ENCODE peak calls at places on chromosome 15, in seven cellular contexts. M is effector CD4-positive, alpha-beta T cell; J is heart right ventricle; H is LoVo; C is GM23248; E is NCI-H345; D is Kasumi-1. X is an unnamed sample.

GRCh38 chr15:61921093-61921492 is 139.2 kb downstream of the VPS13C start:
- DNase-seq in M (no peak), E (no peak), D (no peak), J (no peak), H (no peak), C (peak; percentile 8), X (no peak)

GRCh38 chr15:86505951-86506350 is 426.3 kb downstream of the AGBL1 start:
- DNase-seq in E (no peak), J (no peak), H (no peak), D (no peak), M (no peak), C (no peak), X (no peak)

GRCh38 chr15:71791975-71792374 is 18.4 kb upstream of the NR2E3 start:
- DNase-seq in E (no peak), J (no peak), C (no peak), D (no peak), H (no peak), M (no peak), X (no peak)

GRCh38 chr15:73926191-73927002 is at the start of gene LOXL1:
- DNase-seq in M (no peak), C (peak; percentile 98), J (peak; percentile 77), E (peak; percentile 72), H (no peak), D (no peak), X (peak; percentile 55)

GRCh38 chr15:42080585-42081462 is 13.5 kb downstream of the PLA2G4D start:
- DNase-seq in J (no peak), E (no peak), C (peak; percentile 15), H (no peak), D (no peak), M (no peak), X (no peak)

GRCh38 chr15:52439470-52439869 is 89.2 kb downstream of the MYO5A start:
- DNase-seq in H (no peak), J (no peak), C (no peak), M (no peak), E (no peak), D (no peak), X (no peak)

GRCh38 chr15:29337156-29337959 is 67.7 kb upstream of the NSMCE3 start:
- DNase-seq in C (peak; percentile 12), J (no peak), H (no peak), E (no peak), D (no peak), M (no peak), X (no peak)

GRCh38 chr15:32824777-32825176 is 107.0 kb downstream of the GREM1 start:
- DNase-seq in C (peak; percentile 92), H (peak; percentile 28), D (no peak), J (no peak), E (no peak), M (no peak), X (no peak)

GRCh38 chr15:26126070-26126469 is 262.9 kb upstream of the ATP10A start:
- DNase-seq in J (no peak), C (no peak), H (no peak), D (no peak), E (no peak), M (no peak), X (no peak)

GRCh38 chr15:34154725-34155204 is 52.9 kb downstream of the PGBD4 start:
- DNase-seq in J (no peak), H (peak; percentile 69), M (no peak), D (peak; percentile 33), E (no peak), C (peak; percentile 35), X (no peak)

GRCh38 chr15:70720228-70721016 is 42.9 kb downstream of the UACA start:
- DNase-seq in C (no peak), M (no peak), H (no peak), J (no peak), E (no peak), D (no peak), X (no peak)

GRCh38 chr15:90264649-90265048 is 823 bp upstream of the NGRN start:
- DNase-seq in H (peak; percentile 77), M (peak; percentile 8), D (no peak), J (no peak), E (no peak), C (peak; percentile 20), X (no peak)

GRCh38 chr15:64013179-64014043 is 32.9 kb downstream of the DAPK2 start:
- DNase-seq in M (no peak), E (no peak), J (no peak), D (no peak), C (peak; percentile 59), H (peak; percentile 65), X (no peak)

GRCh38 chr15:65326109-65326508 is 21.6 kb downstream of the RNU5B-1 start:
- DNase-seq in E (no peak), J (no peak), D (no peak), M (no peak), H (no peak), C (no peak), X (no peak)

GRCh38 chr15:50825946-50826345 is 60.4 kb upstream of the SPPL2A start:
- DNase-seq in C (peak; percentile 48), H (no peak), M (no peak), E (no peak), D (no peak), J (no peak), X (no peak)

GRCh38 chr15:55907797-55908196 is 85.6 kb downstream of the NEDD4 start:
- DNase-seq in J (no peak), E (no peak), M (no peak), D (no peak), C (peak; percentile 99), H (peak; percentile 65), X (no peak)

GRCh38 chr15:80856400-80856799 is 77.2 kb downstream of the CEMIP start:
- DNase-seq in C (no peak), H (peak; percentile 18), E (no peak), D (no peak), M (no peak), J (no peak), X (no peak)

GRCh38 chr15:96553931-96554330 is 223.4 kb downstream of the NR2F2 start:
- DNase-seq in H (no peak), D (no peak), M (no peak), J (no peak), C (peak; percentile 30), E (no peak), X (no peak)

GRCh38 chr15:52558196-52558595 is 10.6 kb downstream of the ARPP19 start:
- DNase-seq in J (no peak), E (no peak), D (no peak), M (no peak), C (peak; percentile 59), H (peak; percentile 22), X (no peak)

GRCh38 chr15:68749365-68750141 is 71.1 kb downstream of the ANP32A start:
- DNase-seq in D (no peak), C (peak; percentile 32), E (no peak), H (no peak), J (no peak), M (no peak), X (no peak)

GRCh38 chr15:98801234-98801561 is 152.9 kb downstream of the IGF1R start:
- DNase-seq in H (no peak), J (no peak), D (no peak), E (peak; percentile 77), C (no peak), M (no peak), X (no peak)

GRCh38 chr15:81265944-81266775 is 57.8 kb downstream of the STARD5 start:
- DNase-seq in C (peak; percentile 90), H (peak; percentile 80), J (peak; percentile 81), E (peak; percentile 82), D (peak; percentile 86), M (peak; percentile 77), X (peak; percentile 88)

GRCh38 chr15:68833734-68834334 is 13.1 kb upstream of the ANP32A start:
- DNase-seq in J (no peak), D (no peak), H (no peak), E (no peak), M (no peak), C (no peak), X (no peak)